ENCODE peak calls at places on chromosome 2, in six cellular contexts. F is foreskin fibroblast, Q is IMR-90, M is mesothelial cell of epicardium, D is spleen, R is epithelial cell of esophagus. J is an unnamed sample.

GRCh38 chr2:26052731-26053130 is 18.8 kb downstream of the RAB10 start:
- DNase-seq in F (no peak), Q (no peak), M (no peak), D (no peak), R (no peak), J (no peak)

GRCh38 chr2:63698825-63699548 is 110.2 kb downstream of the MDH1 start:
- DNase-seq in F (peak; percentile 87), Q (peak; percentile 79), M (no peak), D (no peak), R (peak; percentile 91), J (peak; percentile 84)

GRCh38 chr2:128605421-128605820 is 286.8 kb upstream of the HS6ST1 start:
- DNase-seq in F (no peak), Q (no peak), M (peak; percentile 24), D (peak; percentile 71), R (no peak), J (peak; percentile 22)

GRCh38 chr2:5070257-5070656 is 621.9 kb upstream of the SOX11 start:
- DNase-seq in F (no peak), Q (no peak), M (no peak), D (no peak), R (peak; percentile 79), J (no peak)

GRCh38 chr2:104945866-104946265 is 92.0 kb downstream of the POU3F3 start:
- DNase-seq in F (no peak), Q (no peak), M (no peak), D (no peak), R (peak; percentile 36), J (no peak)

GRCh38 chr2:216023055-216023648 is 9.8 kb upstream of the MREG start:
- DNase-seq in F (peak; percentile 32), Q (peak; percentile 52), M (no peak), D (no peak), R (peak; percentile 71), J (no peak)

GRCh38 chr2:126889501-126890135 is 9.1 kb upstream of the TEX51 start:
- DNase-seq in F (no peak), Q (no peak), M (no peak), D (peak; percentile 57), R (no peak), J (no peak)

GRCh38 chr2:1633092-1633721 is 111.1 kb downstream of the PXDN start:
- DNase-seq in F (no peak), Q (peak; percentile 48), M (no peak), D (no peak), R (peak; percentile 51), J (peak; percentile 26)

GRCh38 chr2:195533771-195534642 is 123.0 kb upstream of the SLC39A10 start:
- DNase-seq in F (peak; percentile 86), Q (peak; percentile 94), M (no peak), D (peak; percentile 80), R (peak; percentile 75), J (no peak)

GRCh38 chr2:100416939-100417744 is at the start of gene CHST10:
- DNase-seq in F (peak; percentile 42), Q (peak; percentile 28), M (peak; percentile 80), D (peak; percentile 89), R (peak; percentile 24), J (peak; percentile 72)

GRCh38 chr2:207227062-207227748 is 61.5 kb upstream of the KLF7 start:
- DNase-seq in F (no peak), Q (peak; percentile 39), M (no peak), D (no peak), R (no peak), J (peak; percentile 83)

GRCh38 chr2:176161817-176162626 is 4.9 kb downstream of the HOXD3 start:
- DNase-seq in F (peak; percentile 60), Q (peak; percentile 12), M (no peak), D (no peak), R (peak; percentile 13), J (no peak)

GRCh38 chr2:26424211-26424610 is 22.5 kb downstream of the DRC1 start:
- DNase-seq in F (no peak), Q (no peak), M (no peak), D (no peak), R (no peak), J (no peak)

GRCh38 chr2:69483696-69484095 is 46.5 kb upstream of the NFU1 start:
- DNase-seq in F (no peak), Q (no peak), M (no peak), D (no peak), R (no peak), J (no peak)

GRCh38 chr2:1590611-1591460 is 153.5 kb downstream of the PXDN start:
- DNase-seq in F (no peak), Q (no peak), M (no peak), D (no peak), R (no peak), J (no peak)

GRCh38 chr2:6937582-6937981 is 20.4 kb downstream of the RNF144A start:
- DNase-seq in F (no peak), Q (no peak), M (peak; percentile 7), D (no peak), R (no peak), J (no peak)

GRCh38 chr2:10188211-10188610 is 65.7 kb downstream of the RRM2 start:
- DNase-seq in F (no peak), Q (peak; percentile 44), M (no peak), D (no peak), R (no peak), J (no peak)
- TF ChIP-seq CTCF in F (peak; percentile 34), Q (peak; percentile 52), M (peak; percentile 20), D (no peak), R (peak; percentile 13), J (peak; percentile 16)

DNA sequence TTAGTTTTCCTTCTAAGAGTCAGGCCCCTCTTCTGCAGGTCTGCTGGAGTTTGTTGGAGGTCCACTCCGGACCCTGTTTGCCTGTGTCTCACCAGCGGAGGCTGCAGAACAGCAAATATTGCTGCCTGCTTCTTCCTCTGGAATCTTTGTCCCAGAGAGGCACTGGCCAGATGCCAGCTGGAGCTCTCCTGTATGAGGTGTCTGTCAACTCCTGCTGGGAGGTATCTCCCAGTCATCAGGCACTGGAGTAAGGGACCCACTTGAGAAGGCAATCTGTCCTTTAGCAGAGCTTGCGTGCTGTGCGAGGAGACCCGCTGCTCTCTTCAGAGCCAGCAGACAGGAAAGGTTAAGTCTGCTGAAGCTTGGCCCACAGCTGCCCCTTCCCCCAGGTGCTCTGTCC is 4.8 kb downstream of the REG1B start:
- DNase-seq in F (no peak), Q (no peak), M (no peak), D (no peak), R (no peak), J (no peak)
- TF ChIP-seq CTCF in F (no peak), Q (no peak), M (no peak), D (no peak), R (no peak), J (no peak)

DNA sequence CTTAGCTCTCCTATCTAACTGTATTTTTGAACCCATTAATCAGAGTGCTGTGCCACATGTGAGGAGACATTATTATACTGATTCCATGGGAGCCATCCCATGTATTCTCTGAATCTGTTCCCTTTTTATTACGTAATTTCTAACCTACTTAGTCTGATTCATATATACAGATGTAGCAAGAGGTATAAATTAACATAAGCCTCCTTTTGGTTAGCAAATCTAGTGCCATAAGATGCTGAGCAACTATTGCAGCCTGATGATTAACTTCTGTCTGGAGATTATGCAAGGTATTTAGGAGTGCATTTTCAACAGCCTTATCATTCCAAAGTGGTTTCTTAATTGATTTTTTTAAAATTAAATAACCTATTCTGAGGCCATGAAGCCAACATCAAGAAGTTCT is 114.1 kb upstream of the MSH2 start:
- DNase-seq in F (peak; percentile 82), Q (peak; percentile 94), M (no peak), D (no peak), R (peak; percentile 94), J (no peak)
- TF ChIP-seq CTCF in F (no peak), Q (no peak), M (no peak), D (no peak), R (no peak), J (no peak)

GRCh38 chr2:62195421-62196277 is at the start of gene B3GNT2:
- DNase-seq in F (peak; percentile 68), Q (peak; percentile 57), M (peak; percentile 81), D (peak; percentile 96), R (peak; percentile 82), J (peak; percentile 88)

GRCh38 chr2:62197609-62198236 is 1.8 kb downstream of the B3GNT2 start:
- DNase-seq in F (no peak), Q (no peak), M (no peak), D (peak; percentile 89), R (peak; percentile 26), J (no peak)

GRCh38 chr2:62198237-62198633 is 2.3 kb downstream of the B3GNT2 start:
- DNase-seq in F (no peak), Q (no peak), M (no peak), D (no peak), R (no peak), J (no peak)

GRCh38 chr2:62196278-62196901 is 475 bp downstream of the B3GNT2 start:
- DNase-seq in F (no peak), Q (no peak), M (no peak), D (peak; percentile 95), R (no peak), J (peak; percentile 81)

DNA sequence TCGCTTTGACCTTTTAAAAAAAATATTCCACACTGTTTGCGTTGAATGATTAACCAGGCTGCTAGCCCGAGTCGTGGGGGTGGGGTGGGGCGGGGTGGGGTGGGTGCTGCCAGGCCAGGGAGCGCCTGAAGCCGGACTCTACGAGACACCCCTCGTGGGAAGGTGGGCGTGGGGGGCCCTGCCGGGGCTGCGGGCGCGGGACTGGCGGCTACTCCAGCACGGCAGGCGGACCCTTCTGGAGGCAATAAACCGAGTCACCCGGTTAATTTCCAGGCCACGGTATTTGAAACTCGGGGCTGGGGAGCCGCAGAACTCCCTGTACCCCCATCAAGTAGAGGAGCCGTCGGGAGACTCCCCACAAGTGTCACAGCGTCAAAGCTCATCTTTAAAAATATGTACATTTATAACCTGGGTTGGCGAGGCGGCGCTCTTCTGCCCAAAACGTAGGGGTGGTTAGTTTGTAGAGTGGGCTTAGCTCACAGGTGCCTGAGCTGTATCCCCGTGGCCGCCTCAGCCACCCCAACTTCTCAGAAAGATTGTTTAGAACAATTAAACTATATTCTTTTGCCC is 1.2 kb downstream of the B3GNT2 start:
- DNase-seq in F (no peak), Q (no peak), M (peak; percentile 46), D (peak; percentile 89), R (peak; percentile 20), J (no peak)
- TF ChIP-seq CTCF in F (no peak), Q (no peak), M (no peak), D (no peak), R (no peak), J (no peak)

DNA sequence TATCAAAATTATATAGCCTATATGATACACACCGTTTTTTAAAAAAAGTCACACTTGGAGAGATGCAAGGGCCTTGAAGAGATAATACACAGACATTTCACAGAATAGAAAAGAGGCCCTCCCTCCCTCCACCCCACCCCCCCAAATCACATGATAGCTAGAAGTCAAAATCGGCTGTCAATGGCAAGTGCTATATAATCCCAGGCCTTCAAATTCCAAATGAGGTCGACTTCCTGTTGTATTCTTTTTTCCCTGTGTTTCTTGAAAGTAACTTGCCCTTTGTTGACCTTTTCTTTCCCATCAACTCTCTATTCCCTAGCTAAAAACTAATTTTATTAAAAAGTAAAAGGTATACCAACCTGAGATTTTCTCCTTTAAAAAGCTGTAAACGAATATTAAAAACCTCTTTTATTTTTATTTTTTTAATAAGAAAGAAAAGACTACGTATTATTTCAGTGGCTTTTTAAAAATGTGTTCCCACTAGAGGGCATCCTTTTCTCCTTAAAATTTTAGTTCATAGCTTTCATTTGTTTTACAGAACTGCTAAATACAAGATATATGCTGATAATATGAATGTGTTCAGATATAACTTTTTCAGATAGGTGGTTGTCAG is 46.6 kb downstream of the KCMF1 start:
- DNase-seq in F (no peak), Q (peak; percentile 36), M (no peak), D (no peak), R (no peak), J (no peak)
- TF ChIP-seq CTCF in F (no peak), Q (peak; percentile 37), M (peak; percentile 41), D (no peak), R (peak; percentile 12), J (peak; percentile 13)

J was measured in sigmoid colon.